ENCODE peak calls at places on chromosomes 12 and 14, in five cellular contexts. Z, Y, I, N and B are unnamed samples.

GRCh38 chr12:104670439-104671406 is 214.0 kb downstream of the CHST11 start:
- DNase-seq in Z (no peak), Y (no peak), I (no peak), N (no peak), B (no peak)

GRCh38 chr12:23504641-23505399 is 444.6 kb downstream of the SOX5 start:
- DNase-seq in Z (no peak), Y (no peak), I (no peak), N (no peak), B (no peak)

GRCh38 chr14:102697125-102697900 is 79.9 kb upstream of the TRAF3 start:
- DNase-seq in Z (no peak), Y (no peak), I (no peak), N (no peak), B (no peak)

GRCh38 chr14:99755068-99755405 is 38.2 kb upstream of the EML1 start:
- DNase-seq in Z (no peak), Y (no peak), I (no peak), N (peak; percentile 23), B (no peak)

GRCh38 chr14:104582649-104583048 is 3.1 kb downstream of the C14orf180 start:
- DNase-seq in Z (no peak), Y (no peak), I (peak; percentile 9), N (no peak), B (no peak)

GRCh38 chr12:1832801-1833595 is 12.6 kb downstream of the LRTM2 start:
- DNase-seq in Z (no peak), Y (no peak), I (no peak), N (no peak), B (no peak)

GRCh38 chr14:103108749-103109207 is 14.3 kb downstream of the EXOC3L4 start:
- DNase-seq in Z (peak; percentile 89), Y (peak; percentile 45), I (peak; percentile 29), N (no peak), B (peak; percentile 72)

GRCh38 chr14:73753887-73754880 is 40.0 kb upstream of the PNMA1 start:
- DNase-seq in Z (peak; percentile 74), Y (peak; percentile 38), I (no peak), N (peak; percentile 63), B (peak; percentile 80)

GRCh38 chr12:121590476-121591143 is 9.8 kb upstream of the KDM2B start:
- DNase-seq in Z (peak; percentile 79), Y (peak; percentile 26), I (peak; percentile 29), N (no peak), B (peak; percentile 88)

GRCh38 chr12:5921966-5922365 is 23.1 kb downstream of the ANO2 start:
- DNase-seq in Z (peak; percentile 6), Y (no peak), I (no peak), N (no peak), B (no peak)

GRCh38 chr12:108019862-108020261 is 109.2 kb upstream of the WSCD2 start:
- DNase-seq in Z (no peak), Y (no peak), I (no peak), N (no peak), B (no peak)

GRCh38 chr12:3119745-3120660 is 42.8 kb downstream of the TSPAN9 start:
- DNase-seq in Z (no peak), Y (peak; percentile 59), I (peak; percentile 35), N (no peak), B (no peak)

GRCh38 chr12:28933864-28934527 is 215.1 kb upstream of the FAR2 start:
- DNase-seq in Z (no peak), Y (no peak), I (peak; percentile 17), N (no peak), B (no peak)

GRCh38 chr12:6792522-6793201 is 3.3 kb downstream of the CD4 start:
- DNase-seq in Z (no peak), Y (peak; percentile 40), I (peak; percentile 23), N (peak; percentile 42), B (peak; percentile 62)

GRCh38 chr14:56807586-56808168 is 2.6 kb downstream of the OTX2 start:
- DNase-seq in Z (no peak), Y (no peak), I (no peak), N (no peak), B (no peak)

GRCh38 chr12:53224268-53224896 is 7.6 kb downstream of the RARG start:
- DNase-seq in Z (no peak), Y (no peak), I (no peak), N (no peak), B (no peak)

GRCh38 chr14:37210448-37210847 is 12.7 kb downstream of the MIPOL1 start:
- DNase-seq in Z (no peak), Y (no peak), I (no peak), N (no peak), B (no peak)

GRCh38 chr14:24430143-24430681 is 458 bp downstream of the KHNYN start:
- DNase-seq in Z (peak; percentile 88), Y (peak; percentile 91), I (peak; percentile 92), N (no peak), B (peak; percentile 70)

GRCh38 chr12:30896461-30896860 is 30.1 kb upstream of the TSPAN11 start:
- DNase-seq in Z (no peak), Y (peak; percentile 29), I (peak; percentile 28), N (no peak), B (no peak)

DNA sequence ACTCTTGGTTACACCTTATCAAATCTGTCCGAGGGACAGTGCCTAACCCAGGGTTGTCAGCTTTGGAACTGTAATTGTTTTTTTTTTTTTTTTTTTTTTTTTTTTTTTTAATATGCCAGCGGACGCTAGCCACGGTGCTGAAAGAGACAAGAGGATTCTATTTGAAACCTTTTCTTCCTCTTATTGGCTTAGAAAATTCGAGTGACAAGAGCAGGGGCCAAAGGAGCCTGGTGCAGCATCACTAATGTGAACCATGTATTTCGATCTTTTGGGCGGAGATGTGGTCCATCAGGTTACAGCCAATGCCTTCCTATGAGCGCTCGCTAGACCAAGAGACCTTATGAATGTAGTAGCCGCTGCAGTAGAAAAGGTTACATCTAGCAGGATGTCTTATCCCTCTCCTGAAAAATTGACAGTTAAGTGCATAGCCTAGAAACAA is 922 bp downstream of the PTPRR start:
- DNase-seq in Z (no peak), Y (peak; percentile 48), I (peak; percentile 29), N (no peak), B (no peak)
- TF ChIP-seq CTCF in Z (no peak), Y (no peak), I (no peak), N (no peak), B (no peak)

GRCh38 chr12:89516633-89517032 is 8.0 kb downstream of the GALNT4 start:
- DNase-seq in Z (no peak), Y (no peak), I (no peak), N (no peak), B (no peak)

GRCh38 chr12:89513544-89513943 is 11.1 kb downstream of the GALNT4 start:
- DNase-seq in Z (no peak), Y (no peak), I (no peak), N (no peak), B (no peak)

GRCh38 chr12:89521348-89522238 is 3.0 kb downstream of the GALNT4 start:
- DNase-seq in Z (no peak), Y (no peak), I (no peak), N (no peak), B (no peak)

GRCh38 chr12:89514751-89515150 is 9.8 kb downstream of the GALNT4 start:
- DNase-seq in Z (peak; percentile 41), Y (no peak), I (no peak), N (no peak), B (peak; percentile 14)

DNA sequence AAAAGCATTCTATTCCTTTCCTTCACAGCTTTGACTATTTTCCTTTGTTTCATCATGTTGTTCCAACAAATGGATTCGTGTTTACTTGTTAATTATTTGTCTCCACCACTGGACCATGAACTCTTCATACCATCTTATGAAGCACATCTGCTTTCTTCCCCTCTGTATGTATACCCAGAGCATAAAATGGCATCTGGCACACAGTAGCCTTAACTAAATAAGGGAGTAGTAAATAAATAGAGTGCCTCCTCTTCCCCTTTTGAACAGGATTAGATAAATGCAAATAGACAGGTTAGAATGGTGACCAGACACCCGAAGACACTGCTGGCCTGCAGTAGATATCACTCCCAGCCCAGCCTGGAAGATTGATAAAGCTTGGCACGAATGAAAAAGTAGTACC is 6.9 kb downstream of the GALNT4 start:
- DNase-seq in Z (no peak), Y (no peak), I (no peak), N (no peak), B (no peak)
- TF ChIP-seq CTCF in Z (no peak), Y (no peak), I (no peak), N (no peak), B (no peak)

DNA sequence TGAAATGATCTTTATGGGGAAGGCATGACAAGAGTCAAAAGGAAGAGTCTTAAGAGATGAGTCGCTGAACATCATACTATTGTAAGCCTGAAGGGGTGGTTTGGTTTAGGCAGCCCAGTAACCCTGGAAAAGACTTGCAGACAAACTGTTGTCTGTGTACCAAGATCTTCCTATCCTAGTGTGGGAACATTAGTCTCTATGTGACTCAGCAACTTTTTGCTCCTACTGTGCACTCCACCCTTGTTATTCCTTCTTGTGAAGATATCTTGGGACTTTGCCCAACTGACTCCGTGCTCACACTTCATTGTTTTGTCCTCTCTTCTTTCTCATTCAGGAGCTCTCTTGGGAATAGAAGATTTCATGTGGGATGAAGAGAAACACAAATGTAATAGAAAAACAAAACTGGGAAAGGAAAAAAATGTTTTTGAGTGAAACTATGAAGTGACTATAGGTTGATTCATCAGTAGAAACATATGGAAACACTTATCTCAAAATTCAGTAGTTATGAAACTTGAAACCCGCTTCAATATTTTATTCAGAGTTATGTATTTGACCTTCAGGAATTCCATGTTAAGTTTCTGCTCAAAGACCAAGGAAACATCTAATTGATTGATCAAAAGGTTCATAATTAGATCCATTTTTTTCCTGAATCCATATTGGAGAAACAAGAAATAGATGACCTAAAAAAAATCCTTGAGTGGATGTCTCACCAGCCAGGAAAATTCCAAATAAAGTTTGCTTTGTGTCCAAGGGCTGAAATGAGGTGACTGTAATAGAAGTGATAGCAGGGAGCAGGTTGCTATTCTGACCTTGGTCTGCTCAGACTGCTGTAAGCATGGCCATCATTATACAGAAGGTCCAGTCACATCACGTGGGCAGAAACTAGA is 67.2 kb downstream of the BTG1 start:
- DNase-seq in Z (no peak), Y (peak; percentile 91), I (peak; percentile 96), N (no peak), B (no peak)
- TF ChIP-seq CTCF in Z (no peak), Y (no peak), I (no peak), N (no peak), B (no peak)

GRCh38 chr12:110109037-110109836 is 14.9 kb upstream of the IFT81 start:
- DNase-seq in Z (no peak), Y (peak; percentile 99), I (peak; percentile 98), N (no peak), B (no peak)
- TF ChIP-seq CTCF in Z (no peak), Y (no peak), I (peak; percentile 6), N (no peak), B (no peak)

GRCh38 chr14:60250318-60251035 is 1.5 kb downstream of the PPM1A start:
- DNase-seq in Z (no peak), Y (peak; percentile 20), I (peak; percentile 18), N (no peak), B (no peak)

GRCh38 chr14:60248697-60249314 is at the start of gene PPM1A:
- DNase-seq in Z (peak; percentile 96), Y (peak; percentile 97), I (peak; percentile 97), N (peak; percentile 93), B (peak; percentile 96)

GRCh38 chr14:60245316-60246177 is 3.5 kb upstream of the PPM1A start:
- DNase-seq in Z (peak; percentile 25), Y (no peak), I (no peak), N (no peak), B (peak; percentile 57)

GRCh38 chr14:60249321-60250251 is 565 bp downstream of the PPM1A start:
- DNase-seq in Z (peak; percentile 88), Y (peak; percentile 75), I (peak; percentile 75), N (peak; percentile 52), B (peak; percentile 59)

GRCh38 chr14:60247994-60248696 is 876 bp upstream of the PPM1A start:
- DNase-seq in Z (peak; percentile 84), Y (peak; percentile 96), I (peak; percentile 95), N (peak; percentile 97), B (peak; percentile 92)
- TF ChIP-seq CTCF in Z (no peak), Y (no peak), I (no peak), N (peak; percentile 16), B (no peak)